ENCODE peak calls at places on chromosome 13, in six cellular contexts. One of them, this sample, is unnamed.

GRCh38 chr13:93882086-93882651 is 597.3 kb downstream of the DCT start:
- DNase-seq in breast epithelium: no peak
- DNase-seq in HL-60: no peak
- DNase-seq in mesendoderm: no peak
- DNase-seq in CD8-positive, alpha-beta memory T cell: no peak
- DNase-seq in colonic mucosa: no peak
- DNase-seq in this sample: no peak

GRCh38 chr13:58823701-58824100 is 1192.2 kb downstream of the PCDH17 start:
- DNase-seq in breast epithelium: no peak
- DNase-seq in mesendoderm: no peak
- DNase-seq in colonic mucosa: no peak
- DNase-seq in HL-60: no peak
- DNase-seq in CD8-positive, alpha-beta memory T cell: no peak
- DNase-seq in this sample: no peak

GRCh38 chr13:112690242-112690943 is 555 bp downstream of the ATP11A start:
- DNase-seq in colonic mucosa: peak
- DNase-seq in HL-60: peak
- DNase-seq in breast epithelium: no peak
- DNase-seq in CD8-positive, alpha-beta memory T cell: peak
- DNase-seq in mesendoderm: no peak
- DNase-seq in this sample: peak

GRCh38 chr13:102322211-102322610 is 79.6 kb downstream of the FGF14 start:
- DNase-seq in mesendoderm: no peak
- DNase-seq in CD8-positive, alpha-beta memory T cell: no peak
- DNase-seq in colonic mucosa: no peak
- DNase-seq in HL-60: no peak
- DNase-seq in breast epithelium: no peak
- DNase-seq in this sample: no peak

GRCh38 chr13:81320516-81320915 is 979.6 kb upstream of the SPRY2 start:
- DNase-seq in breast epithelium: no peak
- DNase-seq in colonic mucosa: no peak
- DNase-seq in HL-60: no peak
- DNase-seq in CD8-positive, alpha-beta memory T cell: no peak
- DNase-seq in mesendoderm: no peak
- DNase-seq in this sample: no peak

GRCh38 chr13:95315752-95316151 is 14.5 kb upstream of the ABCC4 start:
- DNase-seq in HL-60: no peak
- DNase-seq in breast epithelium: no peak
- DNase-seq in mesendoderm: no peak
- DNase-seq in colonic mucosa: no peak
- DNase-seq in CD8-positive, alpha-beta memory T cell: no peak
- DNase-seq in this sample: no peak

GRCh38 chr13:72505376-72505775 is 222.1 kb downstream of the MZT1 start:
- DNase-seq in CD8-positive, alpha-beta memory T cell: no peak
- DNase-seq in breast epithelium: no peak
- DNase-seq in mesendoderm: no peak
- DNase-seq in HL-60: no peak
- DNase-seq in colonic mucosa: no peak
- DNase-seq in this sample: no peak

GRCh38 chr13:31982540-31982939 is 49.0 kb upstream of the FRY start:
- DNase-seq in mesendoderm: no peak
- DNase-seq in HL-60: peak
- DNase-seq in colonic mucosa: peak
- DNase-seq in CD8-positive, alpha-beta memory T cell: no peak
- DNase-seq in breast epithelium: peak
- DNase-seq in this sample: peak

GRCh38 chr13:86714495-86714894 is 915.3 kb upstream of the SLITRK6 start:
- DNase-seq in CD8-positive, alpha-beta memory T cell: no peak
- DNase-seq in mesendoderm: no peak
- DNase-seq in HL-60: no peak
- DNase-seq in colonic mucosa: no peak
- DNase-seq in breast epithelium: no peak
- DNase-seq in this sample: no peak

GRCh38 chr13:38228322-38228721 is 121.3 kb upstream of the UFM1 start:
- DNase-seq in mesendoderm: peak
- DNase-seq in HL-60: no peak
- DNase-seq in colonic mucosa: no peak
- DNase-seq in CD8-positive, alpha-beta memory T cell: no peak
- DNase-seq in breast epithelium: no peak
- DNase-seq in this sample: no peak

GRCh38 chr13:32211788-32212187 is 103.4 kb downstream of the ZAR1L start:
- DNase-seq in HL-60: no peak
- DNase-seq in colonic mucosa: no peak
- DNase-seq in mesendoderm: peak
- DNase-seq in breast epithelium: no peak
- DNase-seq in CD8-positive, alpha-beta memory T cell: no peak
- DNase-seq in this sample: no peak

GRCh38 chr13:109973279-109973678 is 186.9 kb upstream of the IRS2 start:
- DNase-seq in breast epithelium: no peak
- DNase-seq in colonic mucosa: no peak
- DNase-seq in mesendoderm: no peak
- DNase-seq in HL-60: no peak
- DNase-seq in CD8-positive, alpha-beta memory T cell: no peak
- DNase-seq in this sample: peak

GRCh38 chr13:73268306-73268705 is 209.5 kb downstream of the KLF5 start:
- DNase-seq in colonic mucosa: peak
- DNase-seq in mesendoderm: no peak
- DNase-seq in breast epithelium: no peak
- DNase-seq in CD8-positive, alpha-beta memory T cell: no peak
- DNase-seq in HL-60: no peak
- DNase-seq in this sample: no peak

GRCh38 chr13:43016226-43016625 is 7.2 kb upstream of the DNAJC15 start:
- DNase-seq in CD8-positive, alpha-beta memory T cell: no peak
- DNase-seq in HL-60: no peak
- DNase-seq in breast epithelium: no peak
- DNase-seq in colonic mucosa: no peak
- DNase-seq in mesendoderm: no peak
- DNase-seq in this sample: no peak

GRCh38 chr13:47415048-47415447 is 518.2 kb upstream of the HTR2A start:
- DNase-seq in breast epithelium: no peak
- DNase-seq in HL-60: no peak
- DNase-seq in colonic mucosa: no peak
- DNase-seq in mesendoderm: no peak
- DNase-seq in CD8-positive, alpha-beta memory T cell: no peak
- DNase-seq in this sample: no peak

GRCh38 chr13:87678353-87678752 is 7.2 kb downstream of the SLITRK5 start:
- DNase-seq in HL-60: no peak
- DNase-seq in CD8-positive, alpha-beta memory T cell: no peak
- DNase-seq in breast epithelium: no peak
- DNase-seq in colonic mucosa: no peak
- DNase-seq in mesendoderm: no peak
- DNase-seq in this sample: no peak

GRCh38 chr13:79538757-79539156 is 57.8 kb downstream of the NDFIP2 start:
- DNase-seq in CD8-positive, alpha-beta memory T cell: no peak
- DNase-seq in mesendoderm: no peak
- DNase-seq in HL-60: no peak
- DNase-seq in breast epithelium: no peak
- DNase-seq in colonic mucosa: no peak
- DNase-seq in this sample: peak

GRCh38 chr13:54162069-54162468 is 1133.5 kb downstream of the OLFM4 start:
- DNase-seq in CD8-positive, alpha-beta memory T cell: no peak
- DNase-seq in colonic mucosa: no peak
- DNase-seq in breast epithelium: no peak
- DNase-seq in mesendoderm: peak
- DNase-seq in HL-60: no peak
- DNase-seq in this sample: no peak

GRCh38 chr13:32791545-32792172 is 205.4 kb downstream of the PDS5B start:
- DNase-seq in colonic mucosa: no peak
- DNase-seq in breast epithelium: no peak
- DNase-seq in CD8-positive, alpha-beta memory T cell: peak
- DNase-seq in mesendoderm: no peak
- DNase-seq in HL-60: peak
- DNase-seq in this sample: no peak

GRCh38 chr13:42733046-42733445 is 48.3 kb upstream of the FAM216B start:
- DNase-seq in CD8-positive, alpha-beta memory T cell: no peak
- DNase-seq in mesendoderm: no peak
- DNase-seq in breast epithelium: no peak
- DNase-seq in HL-60: no peak
- DNase-seq in colonic mucosa: no peak
- DNase-seq in this sample: no peak

GRCh38 chr13:98474292-98474691 is 102.6 kb downstream of the STK24 start:
- DNase-seq in breast epithelium: no peak
- DNase-seq in HL-60: no peak
- DNase-seq in colonic mucosa: no peak
- DNase-seq in mesendoderm: no peak
- DNase-seq in CD8-positive, alpha-beta memory T cell: no peak
- DNase-seq in this sample: no peak

GRCh38 chr13:52701728-52702480 is 37.7 kb downstream of the CNMD start:
- DNase-seq in breast epithelium: no peak
- DNase-seq in HL-60: no peak
- DNase-seq in colonic mucosa: no peak
- DNase-seq in CD8-positive, alpha-beta memory T cell: no peak
- DNase-seq in mesendoderm: peak
- DNase-seq in this sample: no peak
- H3K27ac ChIP-seq in breast epithelium: no peak
- H3K27ac ChIP-seq in HL-60: no peak
- H3K27ac ChIP-seq in colonic mucosa: no peak
- H3K27ac ChIP-seq in CD8-positive, alpha-beta memory T cell: no peak
- H3K27ac ChIP-seq in mesendoderm: no peak
- H3K27ac ChIP-seq in this sample: no peak

GRCh38 chr13:75478659-75479058 is 3.3 kb downstream of the TBC1D4 start:
- DNase-seq in HL-60: no peak
- DNase-seq in mesendoderm: no peak
- DNase-seq in breast epithelium: no peak
- DNase-seq in CD8-positive, alpha-beta memory T cell: no peak
- DNase-seq in colonic mucosa: no peak
- DNase-seq in this sample: no peak
- H3K4me3 ChIP-seq in HL-60: no peak
- H3K4me3 ChIP-seq in mesendoderm: no peak
- H3K4me3 ChIP-seq in breast epithelium: peak
- H3K4me3 ChIP-seq in CD8-positive, alpha-beta memory T cell: no peak
- H3K4me3 ChIP-seq in colonic mucosa: no peak
- H3K4me3 ChIP-seq in this sample: no peak

DNA sequence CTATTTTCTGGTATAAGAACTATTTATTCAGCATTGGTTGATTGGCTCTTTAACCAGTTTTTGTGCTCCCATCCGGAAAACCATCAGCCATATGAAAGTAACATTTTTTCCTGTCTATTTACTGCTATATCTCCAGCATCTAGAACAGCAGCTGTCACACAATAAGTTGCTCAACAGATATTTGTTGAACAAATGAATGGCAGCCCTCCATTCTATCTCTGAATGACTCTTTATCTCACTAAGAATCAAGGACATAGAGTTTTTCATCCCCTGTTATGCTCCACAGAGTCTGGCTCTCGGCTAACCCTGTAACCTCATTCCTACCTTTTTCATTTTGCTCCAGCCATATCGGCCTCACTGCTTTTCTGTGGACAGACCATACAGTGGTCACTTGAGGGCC is 145.5 kb downstream of the SLITRK6 start:
- DNase-seq in CD8-positive, alpha-beta memory T cell: no peak
- DNase-seq in HL-60: no peak
- DNase-seq in breast epithelium: no peak
- DNase-seq in mesendoderm: no peak
- DNase-seq in colonic mucosa: no peak
- DNase-seq in this sample: no peak
- H3K27ac ChIP-seq in CD8-positive, alpha-beta memory T cell: no peak
- H3K27ac ChIP-seq in HL-60: no peak
- H3K27ac ChIP-seq in breast epithelium: no peak
- H3K27ac ChIP-seq in mesendoderm: no peak
- H3K27ac ChIP-seq in colonic mucosa: no peak
- H3K27ac ChIP-seq in this sample: no peak

GRCh38 chr13:41313117-41313516 is 2.0 kb downstream of the NAA16 start:
- DNase-seq in CD8-positive, alpha-beta memory T cell: no peak
- DNase-seq in breast epithelium: no peak
- DNase-seq in HL-60: no peak
- DNase-seq in colonic mucosa: no peak
- DNase-seq in mesendoderm: peak
- DNase-seq in this sample: no peak

GRCh38 chr13:41317243-41317642 is 6.2 kb downstream of the NAA16 start:
- DNase-seq in colonic mucosa: no peak
- DNase-seq in mesendoderm: no peak
- DNase-seq in HL-60: no peak
- DNase-seq in breast epithelium: no peak
- DNase-seq in CD8-positive, alpha-beta memory T cell: no peak
- DNase-seq in this sample: no peak

GRCh38 chr13:41313659-41314197 is 2.7 kb downstream of the NAA16 start:
- DNase-seq in colonic mucosa: no peak
- DNase-seq in CD8-positive, alpha-beta memory T cell: no peak
- DNase-seq in HL-60: no peak
- DNase-seq in breast epithelium: no peak
- DNase-seq in mesendoderm: no peak
- DNase-seq in this sample: no peak

GRCh38 chr13:41311607-41312500 is 787 bp downstream of the NAA16 start:
- DNase-seq in breast epithelium: no peak
- DNase-seq in colonic mucosa: peak
- DNase-seq in HL-60: peak
- DNase-seq in CD8-positive, alpha-beta memory T cell: peak
- DNase-seq in mesendoderm: peak
- DNase-seq in this sample: peak

GRCh38 chr13:41315466-41316047 is 4.5 kb downstream of the NAA16 start:
- DNase-seq in HL-60: no peak
- DNase-seq in colonic mucosa: no peak
- DNase-seq in CD8-positive, alpha-beta memory T cell: no peak
- DNase-seq in breast epithelium: no peak
- DNase-seq in mesendoderm: no peak
- DNase-seq in this sample: no peak
- H3K4me3 ChIP-seq in HL-60: no peak
- H3K4me3 ChIP-seq in colonic mucosa: no peak
- H3K4me3 ChIP-seq in CD8-positive, alpha-beta memory T cell: peak
- H3K4me3 ChIP-seq in breast epithelium: no peak
- H3K4me3 ChIP-seq in mesendoderm: no peak
- H3K4me3 ChIP-seq in this sample: no peak

GRCh38 chr13:50535050-50535449 is 308.4 kb downstream of the DLEU7 start:
- DNase-seq in mesendoderm: no peak
- DNase-seq in colonic mucosa: no peak
- DNase-seq in CD8-positive, alpha-beta memory T cell: no peak
- DNase-seq in HL-60: no peak
- DNase-seq in breast epithelium: no peak
- DNase-seq in this sample: no peak

GRCh38 chr13:50529154-50529882 is 314.2 kb downstream of the DLEU7 start:
- DNase-seq in CD8-positive, alpha-beta memory T cell: no peak
- DNase-seq in mesendoderm: no peak
- DNase-seq in HL-60: no peak
- DNase-seq in breast epithelium: peak
- DNase-seq in colonic mucosa: peak
- DNase-seq in this sample: peak

GRCh38 chr13:50527612-50528509 is 315.6 kb downstream of the DLEU7 start:
- DNase-seq in CD8-positive, alpha-beta memory T cell: no peak
- DNase-seq in mesendoderm: no peak
- DNase-seq in breast epithelium: no peak
- DNase-seq in HL-60: peak
- DNase-seq in colonic mucosa: no peak
- DNase-seq in this sample: no peak

GRCh38 chr13:50537029-50537428 is 306.5 kb downstream of the DLEU7 start:
- DNase-seq in mesendoderm: no peak
- DNase-seq in colonic mucosa: no peak
- DNase-seq in HL-60: no peak
- DNase-seq in breast epithelium: no peak
- DNase-seq in CD8-positive, alpha-beta memory T cell: no peak
- DNase-seq in this sample: no peak

GRCh38 chr13:50531917-50532899 is 311.3 kb downstream of the DLEU7 start:
- DNase-seq in mesendoderm: no peak
- DNase-seq in HL-60: no peak
- DNase-seq in breast epithelium: no peak
- DNase-seq in colonic mucosa: no peak
- DNase-seq in CD8-positive, alpha-beta memory T cell: no peak
- DNase-seq in this sample: no peak
- H3K27ac ChIP-seq in mesendoderm: no peak
- H3K27ac ChIP-seq in HL-60: no peak
- H3K27ac ChIP-seq in breast epithelium: no peak
- H3K27ac ChIP-seq in colonic mucosa: no peak
- H3K27ac ChIP-seq in CD8-positive, alpha-beta memory T cell: no peak
- H3K27ac ChIP-seq in this sample: no peak

GRCh38 chr13:50082426-50083283 is 67.4 kb downstream of the KCNRG start:
- DNase-seq in colonic mucosa: peak
- DNase-seq in breast epithelium: no peak
- DNase-seq in mesendoderm: peak
- DNase-seq in CD8-positive, alpha-beta memory T cell: peak
- DNase-seq in HL-60: peak
- DNase-seq in this sample: peak
- H3K4me3 ChIP-seq in colonic mucosa: peak
- H3K4me3 ChIP-seq in breast epithelium: peak
- H3K4me3 ChIP-seq in mesendoderm: peak
- H3K4me3 ChIP-seq in CD8-positive, alpha-beta memory T cell: peak
- H3K4me3 ChIP-seq in HL-60: peak
- H3K4me3 ChIP-seq in this sample: peak

This sample was measured in SJSA1.